ENCODE peak calls at places on chromosomes 7 and 10, in nine cellular contexts. One of them, this sample, is unnamed.
A peak's percentile ranks its signal among the peaks of the same experiment; 100 is the strongest.

GRCh38 chr7:95808396-95808795 is 36.0 kb downstream of the DYNC1I1 start:
- DNase-seq in thoracic aorta: no peak
- DNase-seq in cardiac muscle cell: no peak
- DNase-seq in lung: no peak
- DNase-seq in A673: no peak
- DNase-seq in heart left ventricle: no peak
- DNase-seq in H1: no peak
- DNase-seq in upper lobe of left lung: no peak
- DNase-seq in upper lobe of right lung: no peak
- DNase-seq in this sample: no peak

GRCh38 chr7:101911011-101911799 is 93.8 kb downstream of the CUX1 start:
- DNase-seq in lung: no peak
- DNase-seq in thoracic aorta: no peak
- DNase-seq in heart left ventricle: peak; percentile 73
- DNase-seq in cardiac muscle cell: no peak
- DNase-seq in A673: no peak
- DNase-seq in upper lobe of right lung: peak; percentile 55
- DNase-seq in H1: no peak
- DNase-seq in upper lobe of left lung: peak; percentile 69
- DNase-seq in this sample: no peak

GRCh38 chr7:68689087-68689433 is 909.2 kb upstream of the AUTS2 start:
- DNase-seq in lung: no peak
- DNase-seq in A673: peak; percentile 21
- DNase-seq in upper lobe of right lung: no peak
- DNase-seq in heart left ventricle: no peak
- DNase-seq in thoracic aorta: no peak
- DNase-seq in upper lobe of left lung: no peak
- DNase-seq in cardiac muscle cell: no peak
- DNase-seq in H1: no peak
- DNase-seq in this sample: no peak

GRCh38 chr7:136925556-136925955 is 57.1 kb downstream of the CHRM2 start:
- DNase-seq in upper lobe of right lung: no peak
- DNase-seq in heart left ventricle: no peak
- DNase-seq in thoracic aorta: no peak
- DNase-seq in lung: no peak
- DNase-seq in cardiac muscle cell: no peak
- DNase-seq in upper lobe of left lung: no peak
- DNase-seq in A673: peak; percentile 5
- DNase-seq in H1: no peak
- DNase-seq in this sample: no peak

GRCh38 chr10:11874568-11875182 is 51.5 kb downstream of the PROSER2 start:
- DNase-seq in cardiac muscle cell: peak; percentile 92
- DNase-seq in upper lobe of right lung: peak; percentile 80
- DNase-seq in lung: peak; percentile 78
- DNase-seq in upper lobe of left lung: no peak
- DNase-seq in thoracic aorta: no peak
- DNase-seq in A673: peak; percentile 88
- DNase-seq in H1: no peak
- DNase-seq in heart left ventricle: peak; percentile 67
- DNase-seq in this sample: peak; percentile 63

GRCh38 chr7:644381-645305 is 81.9 kb upstream of the DNAAF5 start:
- DNase-seq in H1: no peak
- DNase-seq in lung: no peak
- DNase-seq in heart left ventricle: no peak
- DNase-seq in A673: no peak
- DNase-seq in cardiac muscle cell: no peak
- DNase-seq in upper lobe of right lung: peak; percentile 59
- DNase-seq in thoracic aorta: no peak
- DNase-seq in upper lobe of left lung: no peak
- DNase-seq in this sample: no peak

GRCh38 chr10:128151031-128151430 is 24.8 kb upstream of the MKI67 start:
- DNase-seq in cardiac muscle cell: no peak
- DNase-seq in H1: no peak
- DNase-seq in thoracic aorta: no peak
- DNase-seq in upper lobe of left lung: no peak
- DNase-seq in heart left ventricle: no peak
- DNase-seq in upper lobe of right lung: no peak
- DNase-seq in lung: no peak
- DNase-seq in A673: peak; percentile 18
- DNase-seq in this sample: no peak

GRCh38 chr7:50142421-50143113 is 49.5 kb upstream of the ZPBP start:
- DNase-seq in thoracic aorta: no peak
- DNase-seq in cardiac muscle cell: peak; percentile 43
- DNase-seq in H1: no peak
- DNase-seq in upper lobe of left lung: no peak
- DNase-seq in A673: peak; percentile 57
- DNase-seq in upper lobe of right lung: no peak
- DNase-seq in heart left ventricle: no peak
- DNase-seq in lung: no peak
- DNase-seq in this sample: no peak

GRCh38 chr10:35532141-35532540 is 73.0 kb upstream of the GJD4 start:
- DNase-seq in upper lobe of left lung: no peak
- DNase-seq in H1: no peak
- DNase-seq in cardiac muscle cell: no peak
- DNase-seq in A673: no peak
- DNase-seq in heart left ventricle: no peak
- DNase-seq in lung: no peak
- DNase-seq in thoracic aorta: no peak
- DNase-seq in upper lobe of right lung: no peak
- DNase-seq in this sample: no peak

GRCh38 chr7:28349637-28350036 is 62.7 kb upstream of the CREB5 start:
- DNase-seq in upper lobe of right lung: no peak
- DNase-seq in lung: no peak
- DNase-seq in H1: no peak
- DNase-seq in upper lobe of left lung: no peak
- DNase-seq in thoracic aorta: no peak
- DNase-seq in heart left ventricle: no peak
- DNase-seq in A673: no peak
- DNase-seq in cardiac muscle cell: no peak
- DNase-seq in this sample: no peak

GRCh38 chr7:28348631-28349030 is 63.7 kb upstream of the CREB5 start:
- DNase-seq in heart left ventricle: no peak
- DNase-seq in upper lobe of right lung: peak; percentile 66
- DNase-seq in H1: no peak
- DNase-seq in thoracic aorta: no peak
- DNase-seq in lung: no peak
- DNase-seq in cardiac muscle cell: no peak
- DNase-seq in A673: no peak
- DNase-seq in upper lobe of left lung: peak; percentile 15
- DNase-seq in this sample: peak; percentile 54

GRCh38 chr7:28347462-28347861 is 64.9 kb upstream of the CREB5 start:
- DNase-seq in cardiac muscle cell: no peak
- DNase-seq in lung: no peak
- DNase-seq in A673: no peak
- DNase-seq in heart left ventricle: no peak
- DNase-seq in upper lobe of right lung: no peak
- DNase-seq in thoracic aorta: no peak
- DNase-seq in H1: no peak
- DNase-seq in upper lobe of left lung: no peak
- DNase-seq in this sample: no peak

GRCh38 chr7:28346972-28347371 is 65.3 kb upstream of the CREB5 start:
- DNase-seq in heart left ventricle: no peak
- DNase-seq in A673: no peak
- DNase-seq in thoracic aorta: no peak
- DNase-seq in H1: no peak
- DNase-seq in upper lobe of left lung: no peak
- DNase-seq in lung: no peak
- DNase-seq in cardiac muscle cell: no peak
- DNase-seq in upper lobe of right lung: no peak
- DNase-seq in this sample: no peak

DNA sequence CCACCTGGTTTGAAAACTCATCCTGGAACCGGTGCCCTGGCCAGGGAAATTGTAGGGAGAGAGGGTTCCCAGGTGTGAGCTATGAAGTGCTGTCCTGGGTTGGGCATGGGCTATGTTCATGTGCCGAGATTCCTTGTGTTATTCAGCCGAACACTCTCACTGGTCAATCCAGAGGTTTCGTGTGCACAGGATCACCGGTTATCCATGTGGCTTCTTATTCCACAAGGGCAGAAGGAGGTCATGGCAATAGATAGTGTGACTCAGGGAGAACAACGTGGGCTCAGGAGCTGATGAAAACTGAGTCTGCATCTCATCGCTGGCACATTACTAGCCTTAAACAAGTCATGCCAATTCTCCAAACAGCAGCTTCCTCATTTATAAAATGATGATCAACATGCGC is 64.4 kb upstream of the CREB5 start:
- DNase-seq in upper lobe of right lung: no peak
- DNase-seq in lung: no peak
- DNase-seq in A673: no peak
- DNase-seq in upper lobe of left lung: no peak
- DNase-seq in H1: no peak
- DNase-seq in heart left ventricle: no peak
- DNase-seq in cardiac muscle cell: peak; percentile 37
- DNase-seq in thoracic aorta: no peak
- DNase-seq in this sample: no peak
- H3K27ac ChIP-seq in upper lobe of right lung: no peak overlapping the region
- H3K27ac ChIP-seq in lung: peak overlapping the region; percentile 81
- H3K27ac ChIP-seq in A673: no peak overlapping the region
- H3K27ac ChIP-seq in upper lobe of left lung: no peak overlapping the region
- H3K27ac ChIP-seq in H1: no peak overlapping the region
- H3K27ac ChIP-seq in heart left ventricle: peak overlapping the region; percentile 62
- H3K27ac ChIP-seq in cardiac muscle cell: peak overlapping the region; percentile 58
- H3K27ac ChIP-seq in thoracic aorta: no peak overlapping the region
- H3K27ac ChIP-seq in this sample: no peak overlapping the region

DNA sequence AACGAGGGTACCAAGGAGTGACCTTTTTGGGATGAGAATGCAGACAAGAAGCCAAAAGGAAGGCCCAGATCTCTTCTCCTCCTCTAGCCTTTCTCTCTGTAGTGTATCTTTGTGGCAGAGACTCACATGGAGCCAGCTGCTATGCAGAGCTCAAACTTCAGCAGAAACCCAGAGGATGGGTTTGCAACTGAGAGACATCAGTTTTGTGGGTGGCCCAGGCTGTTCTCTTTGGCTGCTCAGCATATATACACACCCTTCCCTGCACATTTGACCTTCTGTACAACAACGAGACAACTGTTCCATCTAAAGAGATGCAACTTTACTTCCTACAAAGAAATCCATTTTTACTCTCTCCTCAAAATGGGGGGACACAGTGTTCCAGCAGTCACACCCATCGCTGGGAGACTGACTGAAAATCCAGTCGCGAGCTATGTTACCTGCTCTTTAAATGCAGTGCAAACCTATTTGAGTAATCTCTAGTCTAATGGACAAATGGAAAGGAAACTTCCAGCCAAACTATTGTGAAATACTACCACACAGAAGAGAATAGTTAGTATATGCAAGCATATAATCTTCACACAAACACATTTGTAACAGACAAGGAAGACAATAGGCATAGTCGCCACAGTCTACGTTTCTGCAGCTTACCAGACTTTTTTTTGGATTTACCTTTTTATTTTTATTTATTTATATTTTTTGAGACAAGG is 51.2 kb downstream of the GTF2I start:
- DNase-seq in H1: no peak
- DNase-seq in thoracic aorta: no peak
- DNase-seq in upper lobe of right lung: no peak
- DNase-seq in A673: no peak
- DNase-seq in cardiac muscle cell: no peak
- DNase-seq in lung: no peak
- DNase-seq in heart left ventricle: no peak
- DNase-seq in upper lobe of left lung: no peak
- DNase-seq in this sample: no peak
- H3K36me3 ChIP-seq in H1: peaks cover 53% of the 10 kb centered on the region
- H3K36me3 ChIP-seq in thoracic aorta: peaks cover 60% of the 10 kb centered on the region
- H3K36me3 ChIP-seq in upper lobe of right lung: peaks cover 97% of the 10 kb centered on the region
- H3K36me3 ChIP-seq in A673: peaks cover 92% of the 10 kb centered on the region
- H3K36me3 ChIP-seq in cardiac muscle cell: peaks cover 84% of the 10 kb centered on the region
- H3K36me3 ChIP-seq in lung: peaks cover 26% of the 10 kb centered on the region
- H3K36me3 ChIP-seq in heart left ventricle: peaks cover 98% of the 10 kb centered on the region
- H3K36me3 ChIP-seq in upper lobe of left lung: peaks cover 20% of the 10 kb centered on the region
- H3K36me3 ChIP-seq in this sample: peaks cover 29% of the 10 kb centered on the region

DNA sequence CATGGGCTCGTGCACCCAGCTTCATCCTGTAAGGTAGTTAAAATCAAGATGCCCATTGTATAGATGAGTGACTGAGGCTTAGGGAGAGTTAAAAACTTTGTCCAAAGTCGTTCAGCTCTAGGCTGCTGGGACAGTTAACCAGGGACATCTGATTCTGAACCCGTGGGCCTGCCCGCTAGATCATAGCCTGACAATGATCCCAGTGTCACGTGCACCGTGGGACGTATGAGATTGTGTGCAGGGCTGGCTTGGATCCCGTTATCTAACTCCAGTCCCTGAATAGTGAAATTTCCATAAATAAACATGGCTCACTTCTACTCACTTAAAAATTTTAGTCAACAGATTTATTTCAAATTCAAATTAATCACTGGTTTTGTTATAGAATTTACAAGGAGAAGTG is 24.9 kb downstream of the C10orf120 start:
- DNase-seq in upper lobe of right lung: no peak
- DNase-seq in lung: no peak
- DNase-seq in heart left ventricle: no peak
- DNase-seq in thoracic aorta: no peak
- DNase-seq in A673: no peak
- DNase-seq in cardiac muscle cell: no peak
- DNase-seq in upper lobe of left lung: no peak
- DNase-seq in H1: no peak
- DNase-seq in this sample: peak; percentile 27
- TF ChIP-seq CTCF in upper lobe of right lung: no peak
- TF ChIP-seq CTCF in lung: no peak
- TF ChIP-seq CTCF in heart left ventricle: no peak
- TF ChIP-seq CTCF in thoracic aorta: no peak
- TF ChIP-seq CTCF in A673: no peak
- TF ChIP-seq CTCF in cardiac muscle cell: no peak
- TF ChIP-seq CTCF in upper lobe of left lung: no peak
- TF ChIP-seq CTCF in H1: no peak
- TF ChIP-seq CTCF in this sample: no peak

GRCh38 chr10:116610443-116611152 is 10.2 kb upstream of the PNLIPRP2 start:
- DNase-seq in H1: no peak
- DNase-seq in A673: no peak
- DNase-seq in heart left ventricle: no peak
- DNase-seq in cardiac muscle cell: no peak
- DNase-seq in upper lobe of right lung: no peak
- DNase-seq in lung: no peak
- DNase-seq in upper lobe of left lung: no peak
- DNase-seq in thoracic aorta: no peak
- DNase-seq in this sample: no peak

GRCh38 chr10:116613486-116613885 is 7.3 kb upstream of the PNLIPRP2 start:
- DNase-seq in A673: no peak
- DNase-seq in thoracic aorta: no peak
- DNase-seq in lung: no peak
- DNase-seq in heart left ventricle: no peak
- DNase-seq in H1: no peak
- DNase-seq in upper lobe of right lung: no peak
- DNase-seq in upper lobe of left lung: no peak
- DNase-seq in cardiac muscle cell: no peak
- DNase-seq in this sample: peak; percentile 88

GRCh38 chr10:116611153-116611545 is 9.6 kb upstream of the PNLIPRP2 start:
- DNase-seq in heart left ventricle: no peak
- DNase-seq in H1: no peak
- DNase-seq in thoracic aorta: no peak
- DNase-seq in lung: no peak
- DNase-seq in cardiac muscle cell: no peak
- DNase-seq in upper lobe of right lung: no peak
- DNase-seq in upper lobe of left lung: no peak
- DNase-seq in A673: no peak
- DNase-seq in this sample: peak; percentile 89

GRCh38 chr10:116608683-116609594 is 11.8 kb upstream of the PNLIPRP2 start:
- DNase-seq in lung: no peak
- DNase-seq in thoracic aorta: no peak
- DNase-seq in heart left ventricle: no peak
- DNase-seq in H1: no peak
- DNase-seq in upper lobe of left lung: peak; percentile 52
- DNase-seq in A673: no peak
- DNase-seq in cardiac muscle cell: no peak
- DNase-seq in upper lobe of right lung: no peak
- DNase-seq in this sample: peak; percentile 73

GRCh38 chr10:116612107-116612506 is 8.6 kb upstream of the PNLIPRP2 start:
- DNase-seq in H1: no peak
- DNase-seq in heart left ventricle: no peak
- DNase-seq in cardiac muscle cell: no peak
- DNase-seq in thoracic aorta: no peak
- DNase-seq in lung: no peak
- DNase-seq in upper lobe of left lung: no peak
- DNase-seq in upper lobe of right lung: no peak
- DNase-seq in A673: no peak
- DNase-seq in this sample: peak; percentile 74
- H3K27ac ChIP-seq in H1: no peak overlapping the region
- H3K27ac ChIP-seq in heart left ventricle: no peak overlapping the region
- H3K27ac ChIP-seq in cardiac muscle cell: no peak overlapping the region
- H3K27ac ChIP-seq in thoracic aorta: no peak overlapping the region
- H3K27ac ChIP-seq in lung: no peak overlapping the region
- H3K27ac ChIP-seq in upper lobe of left lung: no peak overlapping the region
- H3K27ac ChIP-seq in upper lobe of right lung: no peak overlapping the region
- H3K27ac ChIP-seq in A673: no peak overlapping the region
- H3K27ac ChIP-seq in this sample: peak overlapping the region; percentile 87